ENCODE peak calls at places on chromosomes 13 and 19, in nine cellular contexts. E, X, G, C, R, Q, U, A and V are unnamed samples.

GRCh38 chr13:33932765-33933406 is 114.9 kb downstream of the RFC3 start:
- DNase-seq in A (no peak), U (no peak), X (no peak), R (no peak), G (peak; percentile 2), Q (no peak), C (no peak), E (no peak), V (no peak)

GRCh38 chr13:107864543-107865460 is 350.5 kb downstream of the LIG4 start:
- DNase-seq in G (peak; percentile 86), R (no peak), U (no peak), E (no peak), X (peak; percentile 84), A (no peak), Q (no peak), C (peak; percentile 47), V (peak; percentile 54)

GRCh38 chr13:110890279-110891150 is 24.4 kb downstream of the ANKRD10 start:
- DNase-seq in U (no peak), R (no peak), A (no peak), G (no peak), E (no peak), C (no peak), Q (no peak), X (no peak), V (no peak)

GRCh38 chr13:101149735-101150380 is 266.4 kb downstream of the NALCN start:
- DNase-seq in E (no peak), C (peak; percentile 36), A (no peak), X (no peak), Q (peak; percentile 3), U (no peak), R (no peak), G (peak; percentile 66), V (peak; percentile 29)

GRCh38 chr19:6402834-6403608 is 10.1 kb upstream of the GTF2F1 start:
- DNase-seq in E (no peak), Q (no peak), X (no peak), U (no peak), G (peak; percentile 52), C (no peak), R (no peak), A (peak; percentile 86), V (no peak)

GRCh38 chr19:1324792-1325567 is 39.3 kb downstream of the EFNA2 start:
- DNase-seq in R (peak; percentile 90), E (peak; percentile 46), U (no peak), A (peak; percentile 68), G (peak; percentile 61), X (peak; percentile 80), C (peak; percentile 71), Q (peak; percentile 58), V (peak; percentile 74)

GRCh38 chr13:49791753-49792549 is 531 bp downstream of the KPNA3 start:
- DNase-seq in U (peak; percentile 94), C (peak; percentile 12), Q (no peak), X (peak; percentile 42), A (no peak), G (peak; percentile 36), E (peak; percentile 22), R (peak; percentile 69), V (peak; percentile 76)

GRCh38 chr13:113064534-113065405 is 40.8 kb upstream of the F7 start:
- DNase-seq in E (no peak), C (peak; percentile 96), U (peak; percentile 6), X (peak; percentile 53), A (no peak), G (peak; percentile 60), R (no peak), Q (peak; percentile 7), V (peak; percentile 92)

GRCh38 chr13:74575729-74576125 is 441.5 kb upstream of the KLF12 start:
- DNase-seq in R (peak; percentile 77), G (peak; percentile 33), C (peak; percentile 30), Q (peak; percentile 5), U (peak; percentile 87), X (peak; percentile 54), E (peak; percentile 22), A (peak; percentile 51), V (peak; percentile 4)

GRCh38 chr19:1725100-1726064 is 27.9 kb upstream of the ONECUT3 start:
- DNase-seq in U (no peak), X (peak; percentile 100), C (peak; percentile 44), E (no peak), Q (peak; percentile 85), G (peak; percentile 28), R (peak; percentile 68), A (peak; percentile 62), V (no peak)

GRCh38 chr13:21541980-21542379 is 62.0 kb downstream of the MICU2 start:
- DNase-seq in G (no peak), R (no peak), A (no peak), C (no peak), E (no peak), U (no peak), Q (no peak), X (no peak), V (peak; percentile 47)

GRCh38 chr19:33254245-33254824 is 28.7 kb upstream of the SLC7A10 start:
- DNase-seq in Q (no peak), A (no peak), E (no peak), R (no peak), X (no peak), G (no peak), U (no peak), C (no peak), V (peak; percentile 82)

GRCh38 chr19:38647368-38647965 is at the start of gene ACTN4:
- DNase-seq in U (peak; percentile 100), X (peak; percentile 98), E (peak; percentile 98), Q (peak; percentile 99), G (peak; percentile 94), A (peak; percentile 100), C (peak; percentile 93), R (peak; percentile 100), V (peak; percentile 92)
- TF ChIP-seq POLR2A in U (peak; percentile 94), X (peak; percentile 93), E (no peak), Q (peak; percentile 100), G (peak; percentile 98), A (peak; percentile 99), C (peak; percentile 100), R (peak; percentile 95), V (peak; percentile 86)

GRCh38 chr19:44754743-44755066 is 6.2 kb downstream of the BCL3 start:
- DNase-seq in C (no peak), X (no peak), G (no peak), U (no peak), E (no peak), A (no peak), R (no peak), Q (no peak), V (no peak)

GRCh38 chr19:44752816-44753618 is 4.5 kb downstream of the BCL3 start:
- DNase-seq in G (peak; percentile 99), Q (peak; percentile 93), U (peak; percentile 99), R (peak; percentile 88), X (peak; percentile 93), C (peak; percentile 96), A (peak; percentile 90), E (peak; percentile 84), V (peak; percentile 96)

GRCh38 chr19:44755219-44755618 is 6.7 kb downstream of the BCL3 start:
- DNase-seq in A (no peak), Q (no peak), E (no peak), U (no peak), G (no peak), C (no peak), R (no peak), X (no peak), V (no peak)

GRCh38 chr19:44753619-44753931 is 5.1 kb downstream of the BCL3 start:
- DNase-seq in Q (no peak), G (no peak), E (no peak), X (no peak), A (no peak), U (no peak), C (no peak), R (no peak), V (no peak)

DNA sequence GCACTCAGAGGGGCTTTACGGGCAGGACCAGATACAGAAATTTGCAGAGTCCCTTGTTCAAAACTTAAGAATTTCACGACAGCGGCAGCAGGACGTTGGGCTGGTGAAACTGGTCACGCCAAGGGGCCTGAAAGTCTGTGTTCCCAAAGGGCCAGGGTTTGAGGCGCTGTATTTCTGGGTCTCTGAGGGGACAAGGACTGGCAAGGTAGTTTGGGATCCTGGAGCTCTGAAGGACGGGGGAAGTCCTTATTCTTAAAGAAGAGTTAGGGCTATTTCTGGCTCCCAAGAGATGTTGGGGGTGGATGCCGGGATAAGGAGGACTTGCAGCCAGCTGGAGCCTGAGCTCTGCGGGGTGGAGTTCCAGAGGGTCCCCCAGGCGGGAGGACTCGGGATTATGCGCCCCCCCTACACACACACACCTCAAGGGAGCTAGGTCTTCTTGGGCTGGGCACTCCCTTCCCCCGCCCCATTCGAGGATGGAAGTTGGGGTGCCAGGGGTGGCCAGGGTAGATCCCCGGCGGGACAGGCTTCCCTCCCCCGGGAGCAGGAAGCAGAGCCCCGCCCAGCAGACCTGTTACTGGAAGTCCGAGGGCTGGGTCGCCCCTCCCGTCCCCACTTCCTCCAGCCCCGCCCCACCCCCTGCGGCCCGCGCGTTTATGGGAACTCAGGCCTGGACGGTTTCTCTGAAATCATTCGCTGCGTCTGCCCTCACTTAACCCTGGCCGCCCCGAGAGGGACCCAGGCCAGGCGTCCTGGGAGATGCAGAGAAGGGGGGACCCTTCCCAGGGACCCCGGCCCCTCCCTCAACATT is 5.6 kb downstream of the BCL3 start:
- DNase-seq in Q (peak; percentile 82), U (peak; percentile 99), C (peak; percentile 98), R (peak; percentile 92), X (peak; percentile 94), G (peak; percentile 77), E (peak; percentile 88), A (peak; percentile 96), V (peak; percentile 79)
- TF ChIP-seq POLR2A in Q (no peak), U (peak; percentile 30), C (no peak), R (peak; percentile 19), X (peak; percentile 63), G (no peak), E (no peak), A (peak; percentile 78), V (no peak)

GRCh38 chr19:35266149-35266903 is 2.4 kb upstream of the USF2 start:
- DNase-seq in Q (no peak), C (no peak), X (no peak), R (peak; percentile 58), U (peak; percentile 76), G (no peak), E (no peak), A (peak; percentile 49), V (no peak)

GRCh38 chr19:35268546-35269424 is at the start of gene USF2:
- DNase-seq in A (peak; percentile 82), E (peak; percentile 51), Q (peak; percentile 97), C (peak; percentile 95), U (peak; percentile 94), X (peak; percentile 88), R (peak; percentile 84), G (peak; percentile 61), V (peak; percentile 61)

GRCh38 chr19:35269425-35270117 is 809 bp downstream of the USF2 start:
- DNase-seq in R (peak; percentile 95), U (peak; percentile 97), A (peak; percentile 94), E (peak; percentile 77), Q (peak; percentile 92), C (peak; percentile 94), G (peak; percentile 75), X (peak; percentile 83), V (peak; percentile 81)

GRCh38 chr19:35266904-35267817 is 1.6 kb upstream of the USF2 start:
- DNase-seq in E (peak; percentile 57), X (peak; percentile 44), A (peak; percentile 72), G (peak; percentile 10), C (no peak), Q (peak; percentile 82), R (peak; percentile 82), U (peak; percentile 93), V (peak; percentile 47)

GRCh38 chr19:35267818-35268545 is 780 bp upstream of the USF2 start:
- DNase-seq in X (peak; percentile 97), A (peak; percentile 87), E (peak; percentile 50), G (peak; percentile 67), U (peak; percentile 95), C (peak; percentile 95), Q (peak; percentile 99), R (peak; percentile 87), V (peak; percentile 71)
- TF ChIP-seq POLR2A in X (peak; percentile 80), A (peak; percentile 53), E (no peak), G (peak; percentile 56), U (no peak), C (peak; percentile 70), Q (peak; percentile 70), R (peak; percentile 84), V (peak; percentile 48)

GRCh38 chr19:17112271-17112670 is 36.7 kb downstream of the MYO9B start:
- DNase-seq in X (no peak), U (no peak), C (no peak), R (no peak), A (no peak), E (no peak), G (no peak), Q (no peak), V (no peak)
- TF ChIP-seq POLR2A in X (no peak), U (no peak), C (no peak), R (no peak), A (no peak), E (no peak), G (no peak), Q (no peak), V (no peak)